ENCODE peak calls at places on chromosome 13, in four cellular contexts. One of them, this sample, is unnamed.

GRCh38 chr13:30983431-30983830 is 51.0 kb downstream of the TEX26 start:
- DNase-seq in AG09309: no peak
- DNase-seq in fibroblast of lung: no peak
- DNase-seq in GM06990: no peak
- DNase-seq in this sample: no peak

GRCh38 chr13:35631666-35632065 is 155.2 kb upstream of the MAB21L1 start:
- DNase-seq in fibroblast of lung: no peak
- DNase-seq in GM06990: no peak
- DNase-seq in AG09309: no peak
- DNase-seq in this sample: no peak

GRCh38 chr13:43368003-43368402 is 344.6 kb downstream of the DNAJC15 start:
- DNase-seq in GM06990: no peak
- DNase-seq in AG09309: no peak
- DNase-seq in fibroblast of lung: peak
- DNase-seq in this sample: no peak

GRCh38 chr13:44313674-44314073 is 60.0 kb upstream of the SERP2 start:
- DNase-seq in GM06990: no peak
- DNase-seq in AG09309: peak
- DNase-seq in fibroblast of lung: peak
- DNase-seq in this sample: peak

GRCh38 chr13:88339271-88339741 is 668.1 kb downstream of the SLITRK5 start:
- DNase-seq in fibroblast of lung: no peak
- DNase-seq in AG09309: no peak
- DNase-seq in GM06990: no peak
- DNase-seq in this sample: no peak

GRCh38 chr13:41274881-41275280 is 11.5 kb upstream of the MTRF1 start:
- DNase-seq in fibroblast of lung: no peak
- DNase-seq in GM06990: no peak
- DNase-seq in AG09309: no peak
- DNase-seq in this sample: no peak

GRCh38 chr13:39253774-39254173 is 215.5 kb downstream of the NHLRC3 start:
- DNase-seq in AG09309: no peak
- DNase-seq in GM06990: no peak
- DNase-seq in fibroblast of lung: peak
- DNase-seq in this sample: peak

GRCh38 chr13:37701972-37702371 is 103.4 kb upstream of the POSTN start:
- DNase-seq in fibroblast of lung: peak
- DNase-seq in AG09309: peak
- DNase-seq in GM06990: no peak
- DNase-seq in this sample: peak

GRCh38 chr13:36666482-36667264 is 7.1 kb upstream of the SERTM1 start:
- DNase-seq in GM06990: no peak
- DNase-seq in fibroblast of lung: no peak
- DNase-seq in AG09309: no peak
- DNase-seq in this sample: no peak

GRCh38 chr13:28040977-28041376 is 52.5 kb upstream of the URAD start:
- DNase-seq in AG09309: no peak
- DNase-seq in GM06990: no peak
- DNase-seq in fibroblast of lung: no peak
- DNase-seq in this sample: no peak

GRCh38 chr13:113933901-113934300 is 40.0 kb downstream of the C13orf46 start:
- DNase-seq in GM06990: no peak
- DNase-seq in AG09309: no peak
- DNase-seq in fibroblast of lung: no peak
- DNase-seq in this sample: no peak

GRCh38 chr13:113936166-113936565 is 37.7 kb downstream of the C13orf46 start:
- DNase-seq in AG09309: no peak
- DNase-seq in fibroblast of lung: no peak
- DNase-seq in GM06990: no peak
- DNase-seq in this sample: no peak

GRCh38 chr13:113935523-113935922 is 38.4 kb downstream of the C13orf46 start:
- DNase-seq in fibroblast of lung: no peak
- DNase-seq in AG09309: no peak
- DNase-seq in GM06990: no peak
- DNase-seq in this sample: no peak

GRCh38 chr13:113934576-113934975 is 39.3 kb downstream of the C13orf46 start:
- DNase-seq in GM06990: no peak
- DNase-seq in AG09309: no peak
- DNase-seq in fibroblast of lung: no peak
- DNase-seq in this sample: no peak

GRCh38 chr13:113935081-113935511 is 38.8 kb downstream of the C13orf46 start:
- DNase-seq in AG09309: no peak
- DNase-seq in GM06990: no peak
- DNase-seq in fibroblast of lung: no peak
- DNase-seq in this sample: no peak
- TF ChIP-seq CTCF in AG09309: no peak
- TF ChIP-seq CTCF in GM06990: no peak
- TF ChIP-seq CTCF in fibroblast of lung: no peak
- TF ChIP-seq CTCF in this sample: no peak

GRCh38 chr13:106095919-106096318 is 439.5 kb downstream of the EFNB2 start:
- DNase-seq in fibroblast of lung: no peak
- DNase-seq in AG09309: no peak
- DNase-seq in GM06990: no peak
- DNase-seq in this sample: no peak
- H3K4me3 ChIP-seq in fibroblast of lung: no peak
- H3K4me3 ChIP-seq in AG09309: no peak
- H3K4me3 ChIP-seq in GM06990: no peak
- H3K4me3 ChIP-seq in this sample: no peak

GRCh38 chr13:50732712-50733111 is 110.8 kb downstream of the DLEU7 start:
- DNase-seq in AG09309: peak
- DNase-seq in fibroblast of lung: peak
- DNase-seq in GM06990: no peak
- DNase-seq in this sample: peak
- TF ChIP-seq CTCF in AG09309: no peak
- TF ChIP-seq CTCF in fibroblast of lung: no peak
- TF ChIP-seq CTCF in GM06990: no peak
- TF ChIP-seq CTCF in this sample: no peak

GRCh38 chr13:80297503-80297902 is 43.4 kb downstream of the SPRY2 start:
- DNase-seq in fibroblast of lung: no peak
- DNase-seq in GM06990: no peak
- DNase-seq in AG09309: no peak
- DNase-seq in this sample: no peak

GRCh38 chr13:80296638-80297037 is 44.3 kb downstream of the SPRY2 start:
- DNase-seq in AG09309: no peak
- DNase-seq in fibroblast of lung: no peak
- DNase-seq in GM06990: no peak
- DNase-seq in this sample: no peak

GRCh38 chr13:80299046-80299445 is 41.9 kb downstream of the SPRY2 start:
- DNase-seq in GM06990: no peak
- DNase-seq in AG09309: no peak
- DNase-seq in fibroblast of lung: no peak
- DNase-seq in this sample: no peak

DNA sequence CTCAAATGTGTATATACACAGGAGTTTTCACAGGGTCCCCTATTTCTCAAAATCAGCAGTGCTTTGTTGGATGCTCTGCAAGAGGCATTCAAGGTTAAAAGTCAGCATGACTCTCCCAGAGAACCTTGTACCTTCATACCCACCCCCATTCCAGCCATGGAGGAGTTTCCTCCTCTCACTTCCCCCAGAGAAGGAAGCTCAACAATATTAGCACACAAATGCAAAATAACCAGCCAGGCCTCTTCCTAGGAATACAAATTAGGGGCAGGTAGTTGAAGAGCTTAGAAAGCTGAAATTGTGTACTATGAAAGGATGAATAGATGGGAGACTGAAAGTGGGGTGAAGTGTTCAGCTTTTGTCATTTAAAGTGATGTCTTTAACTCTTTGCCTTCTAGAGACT is 43.8 kb downstream of the SPRY2 start:
- DNase-seq in fibroblast of lung: no peak
- DNase-seq in AG09309: no peak
- DNase-seq in GM06990: no peak
- DNase-seq in this sample: no peak
- H3K4me3 ChIP-seq in fibroblast of lung: no peak
- H3K4me3 ChIP-seq in AG09309: no peak
- H3K4me3 ChIP-seq in GM06990: no peak
- H3K4me3 ChIP-seq in this sample: no peak

DNA sequence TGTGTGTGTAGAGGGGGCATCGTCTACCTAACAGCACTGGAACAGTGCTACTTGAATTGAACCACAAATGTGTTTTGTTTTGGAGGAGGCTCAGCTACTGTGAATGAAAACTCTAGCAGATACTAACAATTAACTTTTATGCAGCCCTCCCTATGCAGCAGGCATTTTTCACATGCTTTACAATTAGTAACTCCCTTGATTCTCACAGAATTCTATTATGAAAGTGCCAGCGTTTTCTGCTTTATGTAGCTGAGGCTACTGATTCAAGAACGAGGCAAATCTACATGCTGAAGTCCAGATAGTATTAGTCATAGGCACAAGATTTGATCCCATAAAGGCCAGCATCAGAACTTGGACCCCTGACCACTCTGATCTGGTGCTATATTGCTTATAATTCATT is 103.7 kb downstream of the MYO16 start:
- DNase-seq in AG09309: no peak
- DNase-seq in fibroblast of lung: no peak
- DNase-seq in GM06990: no peak
- DNase-seq in this sample: no peak
- TF ChIP-seq CTCF in AG09309: no peak
- TF ChIP-seq CTCF in fibroblast of lung: no peak
- TF ChIP-seq CTCF in GM06990: no peak
- TF ChIP-seq CTCF in this sample: no peak

DNA sequence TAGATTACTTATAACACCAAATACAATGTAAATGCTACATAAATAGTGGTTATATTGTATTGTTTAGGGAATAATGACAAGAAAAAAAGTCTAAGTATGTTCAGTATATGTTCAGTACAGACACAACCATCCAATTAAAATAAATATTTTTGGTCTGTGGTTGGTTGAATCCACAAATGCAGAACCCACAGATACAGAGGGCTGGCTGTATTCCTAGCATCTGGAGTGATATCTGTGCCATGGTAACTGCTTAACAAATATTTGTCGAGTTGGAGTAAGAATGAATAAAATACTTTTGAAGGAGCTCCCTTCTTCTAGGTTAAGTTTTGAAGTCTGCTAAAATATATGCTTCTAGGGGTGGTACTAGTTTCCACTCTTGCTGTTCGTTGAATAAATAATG is 241.0 kb downstream of the KLF5 start:
- DNase-seq in GM06990: no peak
- DNase-seq in AG09309: no peak
- DNase-seq in fibroblast of lung: peak
- DNase-seq in this sample: no peak
- H3K4me3 ChIP-seq in GM06990: no peak
- H3K4me3 ChIP-seq in AG09309: no peak
- H3K4me3 ChIP-seq in fibroblast of lung: no peak
- H3K4me3 ChIP-seq in this sample: no peak

GRCh38 chr13:111044087-111044830 is 70.9 kb upstream of the ARHGEF7 start:
- DNase-seq in fibroblast of lung: no peak
- DNase-seq in AG09309: no peak
- DNase-seq in GM06990: no peak
- DNase-seq in this sample: no peak

GRCh38 chr13:111047326-111047725 is 67.8 kb upstream of the ARHGEF7 start:
- DNase-seq in GM06990: no peak
- DNase-seq in AG09309: no peak
- DNase-seq in fibroblast of lung: no peak
- DNase-seq in this sample: no peak

GRCh38 chr13:111045170-111045569 is 69.9 kb upstream of the ARHGEF7 start:
- DNase-seq in GM06990: no peak
- DNase-seq in fibroblast of lung: no peak
- DNase-seq in AG09309: no peak
- DNase-seq in this sample: no peak

GRCh38 chr13:111048387-111048786 is 66.7 kb upstream of the ARHGEF7 start:
- DNase-seq in fibroblast of lung: no peak
- DNase-seq in AG09309: no peak
- DNase-seq in GM06990: no peak
- DNase-seq in this sample: no peak

GRCh38 chr13:111046590-111047141 is 68.4 kb upstream of the ARHGEF7 start:
- DNase-seq in fibroblast of lung: peak
- DNase-seq in GM06990: no peak
- DNase-seq in AG09309: no peak
- DNase-seq in this sample: no peak
- TF ChIP-seq CTCF in fibroblast of lung: peak
- TF ChIP-seq CTCF in GM06990: peak
- TF ChIP-seq CTCF in AG09309: peak
- TF ChIP-seq CTCF in this sample: peak

This sample was measured in BJ.